ENCODE peak calls at places on chromosomes 5 and 9, in seven cellular contexts. One of them, this sample, is unnamed.
A peak's percentile ranks its signal among the peaks of the same experiment; 100 is the strongest.

GRCh38 chr5:145764325-145764724 is 70.8 kb downstream of the PRELID2 start:
- DNase-seq in vagina: no peak
- DNase-seq in bronchial epithelial cell: no peak
- DNase-seq in CD8-positive, alpha-beta T cell: no peak
- DNase-seq in IMR-90: peak; percentile 45
- DNase-seq in heart right ventricle: no peak
- DNase-seq in left lung: no peak
- DNase-seq in this sample: no peak

GRCh38 chr9:93326654-93327053 is 124.8 kb upstream of the FAM120A start:
- DNase-seq in CD8-positive, alpha-beta T cell: no peak
- DNase-seq in left lung: no peak
- DNase-seq in heart right ventricle: no peak
- DNase-seq in bronchial epithelial cell: no peak
- DNase-seq in vagina: no peak
- DNase-seq in IMR-90: no peak
- DNase-seq in this sample: no peak

GRCh38 chr5:142939884-142940283 is 169.7 kb downstream of the ARHGAP26 start:
- DNase-seq in left lung: no peak
- DNase-seq in bronchial epithelial cell: no peak
- DNase-seq in heart right ventricle: no peak
- DNase-seq in CD8-positive, alpha-beta T cell: no peak
- DNase-seq in IMR-90: peak; percentile 34
- DNase-seq in vagina: no peak
- DNase-seq in this sample: no peak

GRCh38 chr5:142881727-142882126 is 111.5 kb downstream of the ARHGAP26 start:
- DNase-seq in bronchial epithelial cell: no peak
- DNase-seq in heart right ventricle: no peak
- DNase-seq in CD8-positive, alpha-beta T cell: no peak
- DNase-seq in left lung: no peak
- DNase-seq in IMR-90: no peak
- DNase-seq in vagina: no peak
- DNase-seq in this sample: no peak

GRCh38 chr9:16335788-16336580 is 534.5 kb downstream of the BNC2 start:
- DNase-seq in heart right ventricle: peak; percentile 38
- DNase-seq in left lung: no peak
- DNase-seq in vagina: no peak
- DNase-seq in IMR-90: peak; percentile 99
- DNase-seq in bronchial epithelial cell: peak; percentile 97
- DNase-seq in CD8-positive, alpha-beta T cell: no peak
- DNase-seq in this sample: peak; percentile 100

GRCh38 chr5:148011407-148012124 is 52.2 kb upstream of the SPINK5 start:
- DNase-seq in CD8-positive, alpha-beta T cell: no peak
- DNase-seq in IMR-90: peak; percentile 9
- DNase-seq in heart right ventricle: no peak
- DNase-seq in vagina: no peak
- DNase-seq in left lung: no peak
- DNase-seq in bronchial epithelial cell: peak; percentile 99
- DNase-seq in this sample: peak; percentile 91

GRCh38 chr9:79974806-79975422 is 403.1 kb downstream of the TLE4 start:
- DNase-seq in CD8-positive, alpha-beta T cell: no peak
- DNase-seq in IMR-90: no peak
- DNase-seq in left lung: no peak
- DNase-seq in heart right ventricle: no peak
- DNase-seq in bronchial epithelial cell: no peak
- DNase-seq in vagina: no peak
- DNase-seq in this sample: no peak

GRCh38 chr5:34522599-34523381 is 133.3 kb upstream of the RAI14 start:
- DNase-seq in left lung: no peak
- DNase-seq in bronchial epithelial cell: peak; percentile 79
- DNase-seq in CD8-positive, alpha-beta T cell: peak; percentile 36
- DNase-seq in IMR-90: peak; percentile 92
- DNase-seq in vagina: peak; percentile 12
- DNase-seq in heart right ventricle: peak; percentile 79
- DNase-seq in this sample: peak; percentile 82

GRCh38 chr9:20309209-20309608 is 313.1 kb downstream of the MLLT3 start:
- DNase-seq in left lung: no peak
- DNase-seq in vagina: no peak
- DNase-seq in IMR-90: peak; percentile 25
- DNase-seq in heart right ventricle: no peak
- DNase-seq in bronchial epithelial cell: no peak
- DNase-seq in CD8-positive, alpha-beta T cell: no peak
- DNase-seq in this sample: no peak

GRCh38 chr5:35876454-35876853 is 19.8 kb downstream of the IL7R start:
- DNase-seq in heart right ventricle: no peak
- DNase-seq in bronchial epithelial cell: no peak
- DNase-seq in CD8-positive, alpha-beta T cell: no peak
- DNase-seq in left lung: no peak
- DNase-seq in vagina: no peak
- DNase-seq in IMR-90: peak; percentile 32
- DNase-seq in this sample: no peak

GRCh38 chr5:100496296-100496695 is 38.9 kb upstream of the FAM174A start:
- DNase-seq in CD8-positive, alpha-beta T cell: no peak
- DNase-seq in IMR-90: peak; percentile 5
- DNase-seq in bronchial epithelial cell: no peak
- DNase-seq in heart right ventricle: no peak
- DNase-seq in vagina: no peak
- DNase-seq in left lung: no peak
- DNase-seq in this sample: peak; percentile 51

GRCh38 chr9:113634597-113635515 is 171.3 kb downstream of the RGS3 start:
- DNase-seq in CD8-positive, alpha-beta T cell: no peak
- DNase-seq in heart right ventricle: no peak
- DNase-seq in vagina: no peak
- DNase-seq in left lung: no peak
- DNase-seq in bronchial epithelial cell: no peak
- DNase-seq in IMR-90: peak; percentile 69
- DNase-seq in this sample: no peak

GRCh38 chr5:59188415-59189225 is 605.7 kb downstream of the RAB3C start:
- DNase-seq in left lung: peak; percentile 90
- DNase-seq in CD8-positive, alpha-beta T cell: peak; percentile 42
- DNase-seq in vagina: no peak
- DNase-seq in IMR-90: peak; percentile 70
- DNase-seq in bronchial epithelial cell: peak; percentile 61
- DNase-seq in heart right ventricle: peak; percentile 66
- DNase-seq in this sample: peak; percentile 44

GRCh38 chr9:101536938-101537337 is 3.3 kb downstream of the RNF20 start:
- DNase-seq in CD8-positive, alpha-beta T cell: no peak
- DNase-seq in heart right ventricle: no peak
- DNase-seq in bronchial epithelial cell: peak; percentile 47
- DNase-seq in vagina: no peak
- DNase-seq in left lung: no peak
- DNase-seq in IMR-90: peak; percentile 51
- DNase-seq in this sample: peak; percentile 10

GRCh38 chr9:134602547-134603362 is 38.8 kb upstream of the COL5A1 start:
- DNase-seq in vagina: peak; percentile 61
- DNase-seq in left lung: peak; percentile 78
- DNase-seq in heart right ventricle: peak; percentile 36
- DNase-seq in IMR-90: peak; percentile 99
- DNase-seq in CD8-positive, alpha-beta T cell: no peak
- DNase-seq in bronchial epithelial cell: peak; percentile 76
- DNase-seq in this sample: peak; percentile 100

GRCh38 chr5:179724163-179724562 is 8.5 kb upstream of the MAML1 start:
- DNase-seq in heart right ventricle: no peak
- DNase-seq in IMR-90: no peak
- DNase-seq in bronchial epithelial cell: no peak
- DNase-seq in vagina: no peak
- DNase-seq in CD8-positive, alpha-beta T cell: no peak
- DNase-seq in left lung: no peak
- DNase-seq in this sample: no peak
- H3K36me3 ChIP-seq in heart right ventricle: peaks cover 85% of the 10 kb centered on the region
- H3K36me3 ChIP-seq in IMR-90: peaks cover 71% of the 10 kb centered on the region
- H3K36me3 ChIP-seq in bronchial epithelial cell: peaks cover 34% of the 10 kb centered on the region
- H3K36me3 ChIP-seq in vagina: peaks cover 99% of the 10 kb centered on the region
- H3K36me3 ChIP-seq in CD8-positive, alpha-beta T cell: peaks cover 65% of the 10 kb centered on the region
- H3K36me3 ChIP-seq in left lung: peaks cover 100% of the 10 kb centered on the region
- H3K36me3 ChIP-seq in this sample: peaks cover 85% of the 10 kb centered on the region

GRCh38 chr9:98745470-98745869 is 36.7 kb upstream of the GABBR2 start:
- DNase-seq in vagina: peak; percentile 31
- DNase-seq in left lung: no peak
- DNase-seq in heart right ventricle: no peak
- DNase-seq in CD8-positive, alpha-beta T cell: no peak
- DNase-seq in IMR-90: no peak
- DNase-seq in bronchial epithelial cell: no peak
- DNase-seq in this sample: no peak

GRCh38 chr9:98750396-98751060 is 41.8 kb upstream of the GABBR2 start:
- DNase-seq in bronchial epithelial cell: no peak
- DNase-seq in CD8-positive, alpha-beta T cell: no peak
- DNase-seq in vagina: no peak
- DNase-seq in IMR-90: no peak
- DNase-seq in left lung: no peak
- DNase-seq in heart right ventricle: no peak
- DNase-seq in this sample: no peak

GRCh38 chr9:98751210-98751609 is 42.5 kb upstream of the GABBR2 start:
- DNase-seq in left lung: no peak
- DNase-seq in vagina: peak; percentile 58
- DNase-seq in bronchial epithelial cell: no peak
- DNase-seq in CD8-positive, alpha-beta T cell: no peak
- DNase-seq in IMR-90: no peak
- DNase-seq in heart right ventricle: no peak
- DNase-seq in this sample: no peak

GRCh38 chr9:98743818-98744611 is 35.3 kb upstream of the GABBR2 start:
- DNase-seq in CD8-positive, alpha-beta T cell: no peak
- DNase-seq in IMR-90: no peak
- DNase-seq in heart right ventricle: no peak
- DNase-seq in vagina: peak; percentile 70
- DNase-seq in left lung: no peak
- DNase-seq in bronchial epithelial cell: no peak
- DNase-seq in this sample: no peak

DNA sequence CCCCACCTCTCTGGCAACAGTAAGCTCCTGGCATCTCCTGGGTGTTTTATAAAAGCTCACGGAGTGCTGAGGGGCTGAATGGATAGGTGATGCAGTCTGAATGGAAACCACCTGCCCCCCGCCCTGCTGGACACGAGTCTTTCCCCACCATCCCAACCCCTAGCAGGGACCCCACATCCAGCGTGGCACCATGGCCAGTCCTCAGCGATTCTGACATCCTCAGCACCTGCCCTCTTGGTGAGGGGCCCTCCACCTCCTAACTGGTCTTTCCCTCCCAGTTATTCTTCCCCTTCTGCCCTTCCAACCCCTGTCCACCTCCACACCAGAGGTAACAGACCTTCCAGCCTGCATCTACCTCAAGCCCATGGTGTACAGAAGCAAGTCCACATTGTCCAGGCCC is 38.7 kb upstream of the GABBR2 start:
- DNase-seq in CD8-positive, alpha-beta T cell: no peak
- DNase-seq in heart right ventricle: no peak
- DNase-seq in vagina: peak; percentile 82
- DNase-seq in left lung: no peak
- DNase-seq in bronchial epithelial cell: no peak
- DNase-seq in IMR-90: no peak
- DNase-seq in this sample: no peak
- H3K36me3 ChIP-seq in CD8-positive, alpha-beta T cell: peaks cover 20% of the 10 kb centered on the region
- H3K36me3 ChIP-seq in heart right ventricle: no peaks in the 10 kb centered on the region
- H3K36me3 ChIP-seq in vagina: peaks cover 11% of the 10 kb centered on the region
- H3K36me3 ChIP-seq in left lung: peaks cover 54% of the 10 kb centered on the region
- H3K36me3 ChIP-seq in bronchial epithelial cell: peaks cover 10% of the 10 kb centered on the region
- H3K36me3 ChIP-seq in IMR-90: peaks cover 30% of the 10 kb centered on the region
- H3K36me3 ChIP-seq in this sample: no peaks in the 10 kb centered on the region

DNA sequence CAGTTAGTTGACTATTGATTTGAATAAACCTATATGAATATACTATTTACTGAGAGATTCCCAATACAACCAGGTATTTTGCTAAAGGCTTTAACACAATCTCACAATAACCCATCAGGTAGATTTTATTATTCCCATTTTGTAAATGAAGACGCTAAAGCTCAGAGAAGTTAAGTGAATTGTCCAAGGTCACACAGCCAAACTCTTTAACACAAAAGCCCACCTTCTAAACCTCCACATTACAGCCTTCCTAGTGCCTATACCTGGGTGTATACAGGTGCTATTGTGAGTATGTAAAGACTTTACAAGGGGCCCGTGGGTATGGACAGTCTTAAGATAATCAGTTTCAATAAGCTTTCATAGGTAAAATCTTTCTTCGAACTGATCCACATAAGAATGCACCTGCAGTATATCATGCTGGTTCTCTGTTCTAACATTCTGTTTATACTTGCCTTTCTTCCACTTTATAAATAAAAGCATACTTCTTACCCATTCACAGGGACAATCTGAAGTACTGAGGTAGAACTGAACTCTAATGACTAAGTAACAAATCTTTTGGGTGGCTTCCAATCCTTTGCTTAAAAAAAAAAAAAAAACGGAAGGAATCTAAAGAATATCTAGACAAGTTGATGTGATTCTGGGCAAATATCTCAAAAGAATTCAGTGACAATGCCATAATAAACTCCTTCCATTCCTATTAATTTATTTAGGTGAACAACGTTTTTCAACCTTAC is 59.1 kb downstream of the PJA2 start:
- DNase-seq in vagina: no peak
- DNase-seq in CD8-positive, alpha-beta T cell: no peak
- DNase-seq in heart right ventricle: no peak
- DNase-seq in IMR-90: peak; percentile 59
- DNase-seq in bronchial epithelial cell: no peak
- DNase-seq in left lung: no peak
- DNase-seq in this sample: peak; percentile 36
- H3K36me3 ChIP-seq in vagina: peaks cover 4% of the 10 kb centered on the region
- H3K36me3 ChIP-seq in CD8-positive, alpha-beta T cell: peaks cover 11% of the 10 kb centered on the region
- H3K36me3 ChIP-seq in heart right ventricle: no peaks in the 10 kb centered on the region
- H3K36me3 ChIP-seq in IMR-90: peaks cover 24% of the 10 kb centered on the region
- H3K36me3 ChIP-seq in bronchial epithelial cell: peaks cover 11% of the 10 kb centered on the region
- H3K36me3 ChIP-seq in left lung: peaks cover 53% of the 10 kb centered on the region
- H3K36me3 ChIP-seq in this sample: peaks cover 21% of the 10 kb centered on the region

GRCh38 chr5:163161512-163161911 is 275.9 kb upstream of the CCNG1 start:
- DNase-seq in heart right ventricle: no peak
- DNase-seq in left lung: no peak
- DNase-seq in IMR-90: no peak
- DNase-seq in bronchial epithelial cell: no peak
- DNase-seq in CD8-positive, alpha-beta T cell: no peak
- DNase-seq in vagina: no peak
- DNase-seq in this sample: no peak
- H3K36me3 ChIP-seq in heart right ventricle: no peaks in the 10 kb centered on the region
- H3K36me3 ChIP-seq in left lung: no peaks in the 10 kb centered on the region
- H3K36me3 ChIP-seq in IMR-90: no peaks in the 10 kb centered on the region
- H3K36me3 ChIP-seq in bronchial epithelial cell: no peaks in the 10 kb centered on the region
- H3K36me3 ChIP-seq in CD8-positive, alpha-beta T cell: no peaks in the 10 kb centered on the region
- H3K36me3 ChIP-seq in vagina: no peaks in the 10 kb centered on the region
- H3K36me3 ChIP-seq in this sample: no peaks in the 10 kb centered on the region

GRCh38 chr9:81874926-81875325 is 53.3 kb upstream of the SPATA31D4 start:
- DNase-seq in heart right ventricle: peak; percentile 40
- DNase-seq in CD8-positive, alpha-beta T cell: no peak
- DNase-seq in left lung: no peak
- DNase-seq in vagina: no peak
- DNase-seq in IMR-90: peak; percentile 94
- DNase-seq in bronchial epithelial cell: peak; percentile 93
- DNase-seq in this sample: peak; percentile 91

GRCh38 chr9:81874228-81874627 is 54.0 kb upstream of the SPATA31D4 start:
- DNase-seq in CD8-positive, alpha-beta T cell: no peak
- DNase-seq in heart right ventricle: no peak
- DNase-seq in bronchial epithelial cell: no peak
- DNase-seq in IMR-90: no peak
- DNase-seq in vagina: no peak
- DNase-seq in left lung: no peak
- DNase-seq in this sample: no peak

GRCh38 chr9:81877047-81877446 is 51.2 kb upstream of the SPATA31D4 start:
- DNase-seq in left lung: peak; percentile 32
- DNase-seq in vagina: no peak
- DNase-seq in bronchial epithelial cell: no peak
- DNase-seq in heart right ventricle: no peak
- DNase-seq in CD8-positive, alpha-beta T cell: no peak
- DNase-seq in IMR-90: no peak
- DNase-seq in this sample: no peak

GRCh38 chr9:81878530-81878929 is 49.7 kb upstream of the SPATA31D4 start:
- DNase-seq in left lung: no peak
- DNase-seq in vagina: no peak
- DNase-seq in IMR-90: no peak
- DNase-seq in heart right ventricle: no peak
- DNase-seq in CD8-positive, alpha-beta T cell: no peak
- DNase-seq in bronchial epithelial cell: no peak
- DNase-seq in this sample: no peak

GRCh38 chr9:81879501-81879916 is 48.7 kb upstream of the SPATA31D4 start:
- DNase-seq in heart right ventricle: no peak
- DNase-seq in IMR-90: peak; percentile 46
- DNase-seq in vagina: no peak
- DNase-seq in bronchial epithelial cell: peak; percentile 57
- DNase-seq in left lung: no peak
- DNase-seq in CD8-positive, alpha-beta T cell: no peak
- DNase-seq in this sample: no peak
- H3K36me3 ChIP-seq in heart right ventricle: no peaks in the 10 kb centered on the region
- H3K36me3 ChIP-seq in IMR-90: no peaks in the 10 kb centered on the region
- H3K36me3 ChIP-seq in vagina: no peaks in the 10 kb centered on the region
- H3K36me3 ChIP-seq in bronchial epithelial cell: no peaks in the 10 kb centered on the region
- H3K36me3 ChIP-seq in left lung: no peaks in the 10 kb centered on the region
- H3K36me3 ChIP-seq in CD8-positive, alpha-beta T cell: no peaks in the 10 kb centered on the region
- H3K36me3 ChIP-seq in this sample: no peaks in the 10 kb centered on the region

This sample was measured in astrocyte.